ENCODE peak calls at places on chromosomes 1 and 21, in four cellular contexts. R, A, K and D are unnamed samples.

GRCh38 chr1:224615861-224616760 is at the start of gene CNIH3:
- DNase-seq in R (no peak), K (no peak), A (peak; percentile 85), D (no peak)

GRCh38 chr1:248791010-248791409 is 34.7 kb downstream of the SH3BP5L start:
- DNase-seq in R (no peak), K (peak; percentile 60), A (no peak), D (no peak)

GRCh38 chr21:14383596-14384210 is 757 bp upstream of the HSPA13 start:
- DNase-seq in A (peak; percentile 14), R (no peak), K (no peak), D (peak; percentile 70)

GRCh38 chr1:18931731-18932130 is 24.7 kb downstream of the IFFO2 start:
- DNase-seq in R (no peak), K (no peak), A (no peak), D (no peak)

GRCh38 chr1:227454686-227455085 is 108.7 kb upstream of the ZNF678 start:
- DNase-seq in R (no peak), A (no peak), K (peak; percentile 89), D (no peak)

GRCh38 chr1:91053630-91054029 is 31.8 kb upstream of the ZNF644 start:
- DNase-seq in A (no peak), K (peak; percentile 75), R (no peak), D (no peak)

GRCh38 chr1:37793773-37794371 is at the start of gene MANEAL:
- DNase-seq in R (no peak), A (peak; percentile 79), K (no peak), D (no peak)

GRCh38 chr1:24185056-24185455 is 2.0 kb downstream of the IFNLR1 start:
- DNase-seq in A (no peak), R (no peak), K (no peak), D (no peak)

GRCh38 chr1:197838836-197839235 is 63.6 kb upstream of the DENND1B start:
- DNase-seq in A (no peak), K (no peak), R (no peak), D (no peak)

GRCh38 chr1:36520771-36521420 is 38.2 kb upstream of the CSF3R start:
- DNase-seq in A (no peak), K (no peak), R (no peak), D (no peak)

GRCh38 chr1:24708938-24709337 is 36.3 kb upstream of the CLIC4 start:
- DNase-seq in A (no peak), R (no peak), K (no peak), D (peak; percentile 63)

GRCh38 chr1:21149430-21149861 is 27.3 kb downstream of the EIF4G3 start:
- DNase-seq in R (no peak), K (no peak), A (no peak), D (peak; percentile 79)

GRCh38 chr1:6476483-6476882 is 10.5 kb upstream of the TNFRSF25 start:
- DNase-seq in K (no peak), R (no peak), A (no peak), D (no peak)

GRCh38 chr1:8351693-8352470 is 34.0 kb downstream of the SLC45A1 start:
- DNase-seq in K (no peak), A (peak; percentile 67), R (no peak), D (no peak)

GRCh38 chr1:92980732-92981647 is 19.7 kb upstream of the DIPK1A start:
- DNase-seq in R (no peak), A (no peak), K (no peak), D (peak; percentile 67)

GRCh38 chr1:79899914-79900313 is 893.4 kb upstream of the ADGRL4 start:
- DNase-seq in R (no peak), A (no peak), K (no peak), D (no peak)

GRCh38 chr1:65425697-65426096 is 5.2 kb downstream of the LEPR start:
- DNase-seq in A (no peak), R (no peak), K (no peak), D (no peak)

GRCh38 chr1:9291914-9292360 is 757 bp upstream of the SPSB1 start:
- DNase-seq in K (no peak), R (no peak), A (no peak), D (peak; percentile 49)

GRCh38 chr1:119080586-119080985 is 59.9 kb downstream of the WARS2 start:
- DNase-seq in A (no peak), R (no peak), K (no peak), D (no peak)

GRCh38 chr1:40694353-40694874 is 2.9 kb downstream of the NFYC start:
- DNase-seq in A (no peak), K (no peak), R (no peak), D (no peak)

GRCh38 chr1:42971848-42972291 is 13.2 kb upstream of the SLC2A1 start:
- DNase-seq in A (no peak), K (no peak), R (no peak), D (no peak)

GRCh38 chr1:158951956-158952355 is 20.6 kb downstream of the PYHIN1 start:
- DNase-seq in A (no peak), R (no peak), K (no peak), D (no peak)

GRCh38 chr1:245864872-245865271 is 642.2 kb downstream of the SMYD3 start:
- DNase-seq in R (no peak), K (no peak), A (no peak), D (no peak)

GRCh38 chr1:1110561-1110971 is 5.3 kb downstream of the C1orf159 start:
- DNase-seq in A (no peak), R (no peak), K (no peak), D (no peak)

GRCh38 chr1:95086949-95087533 is 14.3 kb upstream of the ALG14 start:
- DNase-seq in K (no peak), A (peak; percentile 28), R (no peak), D (no peak)

GRCh38 chr21:44737706-44738354 is 26.5 kb upstream of the TSPEAR start:
- DNase-seq in A (no peak), K (no peak), R (no peak), D (no peak)

GRCh38 chr21:21232320-21232719 is 234.1 kb downstream of the NCAM2 start:
- DNase-seq in R (no peak), A (no peak), K (no peak), D (peak; percentile 83)

GRCh38 chr1:111569913-111570312 is 49.7 kb upstream of the RAP1A start:
- DNase-seq in A (no peak), K (peak; percentile 50), R (no peak), D (no peak)